ENCODE peak calls at places on chromosomes 6 and 20, in six cellular contexts. A is activated CD4-positive, alpha-beta memory T cell treated with anti-CD3 and anti-CD28 coated beads, Interleukin-2, amount 10 ng/mL, durations not matched to agents 7 days and 5 days; I is GM04504; B is cerebellum; N is T-helper 2 cell; L is NCI-H345. D is an unnamed sample.

GRCh38 chr6:16684896-16685554 is 76.2 kb downstream of the ATXN1 start:
- DNase-seq in B (no peak), N (no peak), A (peak), L (no peak), I (no peak), D (no peak)

GRCh38 chr20:63223121-63223825 is 7.3 kb upstream of the YTHDF1 start:
- DNase-seq in A (peak), B (peak), L (peak), I (no peak), N (no peak), D (peak)

GRCh38 chr6:72218125-72218524 is 331.8 kb downstream of the RIMS1 start:
- DNase-seq in A (no peak), N (no peak), I (peak), L (peak), B (peak), D (no peak)

GRCh38 chr6:29825848-29826247 is 1.8 kb upstream of the HLA-G start:
- DNase-seq in I (no peak), N (no peak), A (no peak), B (no peak), L (no peak), D (no peak)

GRCh38 chr6:6697620-6698019 is 109.1 kb downstream of the LY86 start:
- DNase-seq in A (no peak), L (no peak), I (no peak), N (no peak), B (no peak), D (no peak)

GRCh38 chr6:21608610-21609009 is 15.1 kb downstream of the SOX4 start:
- DNase-seq in A (no peak), L (no peak), N (no peak), I (no peak), B (no peak), D (no peak)

GRCh38 chr6:33546766-33547165 is 33.3 kb downstream of the BAK1 start:
- DNase-seq in B (no peak), I (no peak), N (no peak), A (no peak), L (no peak), D (no peak)

GRCh38 chr20:56400001-56400640 is 7.7 kb downstream of the CSTF1 start:
- DNase-seq in A (peak), N (no peak), L (peak), B (peak), I (peak), D (peak)

GRCh38 chr20:50003253-50003656 is 20.5 kb downstream of the SNAI1 start:
- DNase-seq in A (no peak), I (peak), B (no peak), L (no peak), N (no peak), D (no peak)

GRCh38 chr6:26538936-26539615 is 910 bp downstream of the HMGN4 start:
- DNase-seq in L (peak), I (no peak), N (no peak), B (no peak), A (no peak), D (no peak)

GRCh38 chr6:8219352-8219943 is 117.1 kb upstream of the EEF1E1 start:
- DNase-seq in L (peak), N (no peak), A (peak), I (peak), B (peak), D (no peak)

GRCh38 chr20:19889011-19889953 is 127.9 kb upstream of the NAA20 start:
- DNase-seq in A (no peak), L (peak), I (no peak), B (no peak), N (no peak), D (no peak)

GRCh38 chr6:4931530-4932505 is 72.0 kb downstream of the RPP40 start:
- DNase-seq in B (no peak), I (no peak), N (no peak), A (no peak), L (no peak), D (no peak)

GRCh38 chr6:119384444-119384843 is 34.9 kb upstream of the MAN1A1 start:
- DNase-seq in A (no peak), L (no peak), I (no peak), B (no peak), N (no peak), D (no peak)

GRCh38 chr6:134830194-134830593 is 119.7 kb downstream of the ALDH8A1 start:
- DNase-seq in B (no peak), A (no peak), L (no peak), N (no peak), I (no peak), D (no peak)

GRCh38 chr20:39039261-39039660 is 77.1 kb downstream of the DHX35 start:
- DNase-seq in L (no peak), I (no peak), N (no peak), B (no peak), A (no peak), D (no peak)

GRCh38 chr6:108330806-108331205 is 36.0 kb downstream of the AFG1L start:
- DNase-seq in N (no peak), B (no peak), I (no peak), A (no peak), L (no peak), D (no peak)

GRCh38 chr6:85005494-85005893 is 241.1 kb upstream of the TBX18 start:
- DNase-seq in N (no peak), I (no peak), A (no peak), L (no peak), B (no peak), D (no peak)

GRCh38 chr6:22113046-22113766 is 183.6 kb downstream of the PRL start:
- DNase-seq in N (no peak), L (no peak), I (peak), A (no peak), B (no peak), D (no peak)

GRCh38 chr6:84422380-84422968 is 195.0 kb upstream of the CEP162 start:
- DNase-seq in I (no peak), A (no peak), N (no peak), L (no peak), B (no peak), D (no peak)

GRCh38 chr6:153856929-153857376 is 182.1 kb upstream of the OPRM1 start:
- DNase-seq in N (peak), I (no peak), L (no peak), B (no peak), A (no peak), D (no peak)

GRCh38 chr6:130282234-130282995 is 59.7 kb upstream of the SAMD3 start:
- DNase-seq in A (peak), L (no peak), I (no peak), B (no peak), N (no peak), D (no peak)

GRCh38 chr20:35739294-35740163 is 2.5 kb downstream of the RBM39 start:
- DNase-seq in B (peak), N (no peak), I (no peak), L (no peak), A (no peak), D (no peak)

GRCh38 chr6:88730602-88731001 is 232.8 kb downstream of the RNGTT start:
- DNase-seq in B (no peak), L (no peak), I (no peak), N (no peak), A (no peak), D (no peak)

D was measured in effector CD8-positive, alpha-beta T cell.